ENCODE peak calls at places on chromosomes 7 and 10, in four cellular contexts. C is smooth muscle cell of the brain vasculature, R is SK-N-SH, T is heart left ventricle. Y is an unnamed sample.

GRCh38 chr7:7103343-7104313 is 78.7 kb upstream of the C1GALT1 start:
- DNase-seq in C (peak), R (peak), T (no peak), Y (peak)

GRCh38 chr10:95247200-95247880 is 43.5 kb downstream of the PDLIM1 start:
- DNase-seq in C (no peak), R (no peak), T (no peak), Y (no peak)

GRCh38 chr7:116087291-116087690 is 56.7 kb upstream of the TFEC start:
- DNase-seq in C (no peak), R (no peak), T (no peak), Y (no peak)

GRCh38 chr10:108014902-108015177 is 850.3 kb upstream of the SORCS1 start:
- DNase-seq in C (no peak), R (no peak), T (no peak), Y (no peak)

GRCh38 chr7:78768859-78769258 is 684.6 kb downstream of the MAGI2 start:
- DNase-seq in C (no peak), R (peak), T (no peak), Y (no peak)

GRCh38 chr10:35398355-35398754 is 62.0 kb downstream of the CCNY start:
- DNase-seq in C (no peak), R (peak), T (no peak), Y (no peak)

GRCh38 chr7:118158766-118159165 is 25.2 kb upstream of the LSM8 start:
- DNase-seq in C (no peak), R (no peak), T (no peak), Y (no peak)

GRCh38 chr7:91034459-91035368 is 229.5 kb upstream of the FZD1 start:
- DNase-seq in C (peak), R (peak), T (no peak), Y (peak)

GRCh38 chr10:132580157-132580556 is 42.6 kb downstream of the INPP5A start:
- DNase-seq in C (no peak), R (no peak), T (no peak), Y (no peak)

GRCh38 chr10:72087392-72087968 is 871 bp downstream of the SPOCK2 start:
- DNase-seq in C (no peak), R (peak), T (no peak), Y (peak)

GRCh38 chr10:100115011-100115770 is 33.5 kb upstream of the CPN1 start:
- DNase-seq in C (no peak), R (no peak), T (no peak), Y (peak)

GRCh38 chr10:20598590-20598989 is 298.5 kb downstream of the NEBL start:
- DNase-seq in C (peak), R (no peak), T (peak), Y (no peak)

GRCh38 chr10:77635402-77636227 is 2.0 kb downstream of the KCNMA1 start:
- DNase-seq in C (no peak), R (no peak), T (no peak), Y (peak)

GRCh38 chr10:68992721-68993440 is 4.3 kb downstream of the KIFBP start:
- DNase-seq in C (peak), R (no peak), T (no peak), Y (no peak)

GRCh38 chr10:14507156-14507555 is 176.4 kb upstream of the FRMD4A start:
- DNase-seq in C (no peak), R (no peak), T (no peak), Y (no peak)

GRCh38 chr10:120423350-120424197 is 33.5 kb upstream of the PLPP4 start:
- DNase-seq in C (no peak), R (peak), T (no peak), Y (peak)

GRCh38 chr10:7610017-7610416 is 56.7 kb downstream of the ITIH5 start:
- DNase-seq in C (no peak), R (no peak), T (no peak), Y (no peak)

GRCh38 chr10:79081353-79082034 is 12.7 kb downstream of the ZMIZ1 start:
- DNase-seq in C (no peak), R (no peak), T (no peak), Y (no peak)

Y was measured in H7.